ENCODE peak calls at places on chromosomes 2 and 18, in four cellular contexts. Q, N, R and O are unnamed samples.

GRCh38 chr2:42297322-42297936 is 63.6 kb downstream of the COX7A2L start:
- DNase-seq in Q (no peak), N (no peak), R (no peak), O (no peak)

GRCh38 chr2:9232886-9233285 is 26.3 kb downstream of the ASAP2 start:
- DNase-seq in Q (no peak), N (peak), R (no peak), O (no peak)

GRCh38 chr2:10036095-10036879 is 7.1 kb upstream of the KLF11 start:
- DNase-seq in Q (no peak), N (no peak), R (no peak), O (peak)

GRCh38 chr2:96542357-96542977 is 5.9 kb downstream of the ARID5A start:
- DNase-seq in Q (no peak), N (no peak), R (no peak), O (no peak)

GRCh38 chr2:202815548-202816420 is 55.8 kb downstream of the ICA1L start:
- DNase-seq in Q (no peak), N (no peak), R (no peak), O (no peak)

GRCh38 chr18:8367217-8367988 is 241.8 kb upstream of the RAB12 start:
- DNase-seq in Q (peak), N (no peak), R (no peak), O (no peak)

GRCh38 chr18:45363258-45363657 is 252.0 kb upstream of the SLC14A2 start:
- DNase-seq in Q (no peak), N (no peak), R (no peak), O (no peak)

GRCh38 chr2:220219371-220219770 is 591.9 kb downstream of the SLC4A3 start:
- DNase-seq in Q (no peak), N (no peak), R (no peak), O (no peak)

GRCh38 chr2:105750735-105751134 is 6.0 kb downstream of the NCK2 start:
- DNase-seq in Q (no peak), N (no peak), R (no peak), O (no peak)

GRCh38 chr2:235505210-235505741 is 11.4 kb downstream of the AGAP1 start:
- DNase-seq in Q (no peak), N (peak), R (no peak), O (no peak)

GRCh38 chr2:195613922-195614321 is 43.1 kb upstream of the SLC39A10 start:
- DNase-seq in Q (peak), N (peak), R (no peak), O (peak)

GRCh38 chr18:2984703-2985261 is 28.2 kb downstream of the LPIN2 start:
- DNase-seq in Q (no peak), N (peak), R (no peak), O (peak)

GRCh38 chr2:160293401-160293911 is 93.4 kb upstream of the ITGB6 start:
- DNase-seq in Q (no peak), N (no peak), R (no peak), O (peak)

GRCh38 chr2:236831698-236832097 is 254.0 kb upstream of the COPS8 start:
- DNase-seq in Q (no peak), N (no peak), R (no peak), O (no peak)

GRCh38 chr18:3095921-3096320 is 83.0 kb upstream of the LPIN2 start:
- DNase-seq in Q (no peak), N (no peak), R (no peak), O (no peak)

GRCh38 chr2:101120124-101120996 is 30.8 kb downstream of the TBC1D8 start:
- DNase-seq in Q (no peak), N (peak), R (no peak), O (peak)
- TF ChIP-seq POLR2AphosphoS2 in Q (no peak), N (no peak), R (no peak), O (no peak)

GRCh38 chr2:207881902-207882301 is 112.2 kb upstream of the FZD5 start:
- DNase-seq in Q (no peak), N (no peak), R (no peak), O (no peak)
- TF ChIP-seq POLR2AphosphoS2 in Q (no peak), N (no peak), R (no peak), O (no peak)

GRCh38 chr2:181992776-181993175 is 7.1 kb downstream of the PPP1R1C start:
- DNase-seq in Q (no peak), N (no peak), R (peak), O (no peak)
- TF ChIP-seq POLR2AphosphoS2 in Q (no peak), N (no peak), R (no peak), O (no peak)

GRCh38 chr2:178397002-178397605 is 53.9 kb downstream of the PRKRA start:
- DNase-seq in Q (peak), N (peak), R (no peak), O (peak)
- TF ChIP-seq POLR2AphosphoS2 in Q (no peak), N (no peak), R (no peak), O (no peak)

GRCh38 chr2:29753676-29754444 is 167.5 kb downstream of the ALK start:
- DNase-seq in Q (no peak), N (no peak), R (no peak), O (no peak)
- TF ChIP-seq POLR2AphosphoS2 in Q (no peak), N (no peak), R (no peak), O (no peak)